ENCODE peak calls at places on chromosomes 5 and 9, in six cellular contexts. I, K, U, E, W and T are unnamed samples.

GRCh38 chr5:9903806-9904205 is 273.7 kb upstream of the TAS2R1 start:
- DNase-seq in W (no peak), K (no peak), E (no peak), I (peak), U (peak), T (no peak)

GRCh38 chr5:41835625-41836024 is 34.6 kb downstream of the OXCT1 start:
- DNase-seq in U (peak), I (peak), K (peak), W (no peak), E (peak), T (peak)

GRCh38 chr5:91166040-91166807 is 216.9 kb downstream of the ARRDC3 start:
- DNase-seq in E (no peak), U (peak), I (peak), K (no peak), W (no peak), T (no peak)

GRCh38 chr9:136787690-136788400 is 3.3 kb upstream of the TMEM141 start:
- DNase-seq in U (peak), E (peak), W (peak), K (peak), I (peak), T (peak)

GRCh38 chr9:110160163-110160562 is 47.8 kb downstream of the C9orf152 start:
- DNase-seq in W (no peak), I (no peak), K (no peak), E (no peak), U (peak), T (no peak)

GRCh38 chr5:75460947-75461346 is 50.5 kb downstream of the CERT1 start:
- DNase-seq in I (no peak), U (no peak), K (no peak), W (no peak), E (no peak), T (no peak)

GRCh38 chr9:134319306-134320194 is 6.7 kb upstream of the RXRA start:
- DNase-seq in W (no peak), I (no peak), K (peak), E (no peak), U (no peak), T (no peak)

GRCh38 chr5:77847814-77848290 is 71.7 kb upstream of the TBCA start:
- DNase-seq in U (no peak), I (no peak), K (no peak), E (no peak), W (no peak), T (no peak)

GRCh38 chr5:67748165-67748690 is 467.3 kb upstream of the PIK3R1 start:
- DNase-seq in K (no peak), U (no peak), W (no peak), I (no peak), E (no peak), T (peak)

GRCh38 chr5:157778121-157778805 is 34.8 kb downstream of the LSM11 start:
- DNase-seq in U (peak), K (peak), E (peak), W (no peak), I (peak), T (peak)

GRCh38 chr5:42225009-42225408 is 198.2 kb upstream of the GHR start:
- DNase-seq in E (no peak), K (no peak), U (no peak), W (no peak), I (no peak), T (no peak)

GRCh38 chr5:431001-431710 is 11.8 kb upstream of the EXOC3 start:
- DNase-seq in K (peak), W (peak), E (no peak), U (peak), I (peak), T (no peak)

GRCh38 chr9:115126406-115126805 is 8.4 kb upstream of the TNC start:
- DNase-seq in E (no peak), I (no peak), K (no peak), U (no peak), W (no peak), T (peak)

GRCh38 chr5:141330299-141331080 is at the start of gene PCDHGA1:
- DNase-seq in I (peak), K (no peak), W (no peak), U (peak), E (no peak), T (peak)

GRCh38 chr5:61619289-61619688 is 287.2 kb downstream of the ZSWIM6 start:
- DNase-seq in K (no peak), U (no peak), E (no peak), W (no peak), I (no peak), T (no peak)

GRCh38 chr9:8292657-8293056 is 493.1 kb upstream of the DMAC1 start:
- DNase-seq in E (no peak), K (no peak), I (no peak), W (no peak), U (no peak), T (no peak)

GRCh38 chr5:37553720-37554402 is 174.7 kb downstream of the WDR70 start:
- DNase-seq in E (no peak), W (no peak), K (no peak), I (peak), U (peak), T (peak)

GRCh38 chr9:132670359-132670815 is at the start of gene GTF3C4:
- DNase-seq in U (peak), K (peak), E (peak), I (no peak), W (peak), T (no peak)